ENCODE peak calls at places on chromosome 11, in five cellular contexts. W is uterus, M is prostate gland, C is body of pancreas, H is ovary. B is an unnamed sample.

GRCh38 chr11:76153609-76153949 is 52.7 kb downstream of the WNT11 start:
- DNase-seq in C (no peak), H (no peak), W (no peak), M (no peak), B (no peak)

GRCh38 chr11:134377876-134378275 is 34.2 kb downstream of the B3GAT1 start:
- DNase-seq in W (no peak), M (no peak), C (no peak), H (no peak), B (no peak)

GRCh38 chr11:76763573-76764348 is 19.4 kb upstream of the TSKU start:
- DNase-seq in W (peak), M (no peak), C (no peak), H (no peak), B (no peak)

GRCh38 chr11:64305691-64306562 is 603 bp downstream of the ESRRA start:
- DNase-seq in M (peak), W (peak), H (peak), C (peak), B (peak)

GRCh38 chr11:134118016-134118415 is 49.1 kb downstream of the JAM3 start:
- DNase-seq in W (no peak), M (no peak), C (no peak), H (no peak), B (no peak)

GRCh38 chr11:44338721-44339529 is 29.0 kb upstream of the ALX4 start:
- DNase-seq in M (no peak), H (no peak), C (no peak), W (no peak), B (no peak)

GRCh38 chr11:134562941-134563471 is 151.0 kb upstream of the B3GAT1 start:
- DNase-seq in H (no peak), W (no peak), C (no peak), M (no peak), B (no peak)

GRCh38 chr11:126328444-126328843 is 24.6 kb downstream of the DCPS start:
- DNase-seq in H (no peak), M (no peak), C (no peak), W (no peak), B (no peak)

GRCh38 chr11:120376547-120377182 is 40.5 kb downstream of the ARHGEF12 start:
- DNase-seq in H (no peak), M (no peak), C (no peak), W (no peak), B (no peak)

GRCh38 chr11:12496181-12497025 is 119.0 kb downstream of the PARVA start:
- DNase-seq in H (no peak), C (no peak), M (no peak), W (no peak), B (no peak)

GRCh38 chr11:61911701-61912529 is 5.5 kb downstream of the RAB3IL1 start:
- DNase-seq in C (no peak), M (no peak), W (peak), H (peak), B (peak)

GRCh38 chr11:110112457-110112856 is 19.3 kb downstream of the ZC3H12C start:
- DNase-seq in C (no peak), W (no peak), M (no peak), H (no peak), B (peak)

GRCh38 chr11:101127699-101128570 is 1.7 kb downstream of the PGR start:
- DNase-seq in C (peak), H (peak), W (peak), M (no peak), B (peak)

DNA sequence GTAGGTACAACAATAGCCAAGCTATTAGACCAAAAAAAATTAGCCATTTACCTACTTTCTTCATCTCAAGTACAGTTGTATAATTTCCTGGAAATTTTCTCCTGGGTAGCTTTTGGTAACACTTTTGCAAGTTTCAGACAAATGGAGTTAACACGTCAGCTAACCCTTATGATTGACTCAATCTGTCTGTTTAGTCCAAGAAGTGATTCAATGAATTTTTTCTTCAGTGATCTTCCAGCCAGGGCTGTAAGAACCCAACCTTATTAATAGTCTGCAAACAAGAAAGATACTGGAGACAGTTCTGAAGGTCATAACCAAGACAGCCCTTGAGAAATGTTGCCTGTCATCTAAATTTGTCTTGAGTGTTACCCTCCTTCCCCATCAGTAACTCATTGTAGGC is 30.1 kb upstream of the FIBIN start:
- DNase-seq in C (no peak), M (no peak), H (no peak), W (no peak), B (no peak)
- TF ChIP-seq POLR2A in C (no peak), M (no peak), H (no peak), W (no peak), B (no peak)

DNA sequence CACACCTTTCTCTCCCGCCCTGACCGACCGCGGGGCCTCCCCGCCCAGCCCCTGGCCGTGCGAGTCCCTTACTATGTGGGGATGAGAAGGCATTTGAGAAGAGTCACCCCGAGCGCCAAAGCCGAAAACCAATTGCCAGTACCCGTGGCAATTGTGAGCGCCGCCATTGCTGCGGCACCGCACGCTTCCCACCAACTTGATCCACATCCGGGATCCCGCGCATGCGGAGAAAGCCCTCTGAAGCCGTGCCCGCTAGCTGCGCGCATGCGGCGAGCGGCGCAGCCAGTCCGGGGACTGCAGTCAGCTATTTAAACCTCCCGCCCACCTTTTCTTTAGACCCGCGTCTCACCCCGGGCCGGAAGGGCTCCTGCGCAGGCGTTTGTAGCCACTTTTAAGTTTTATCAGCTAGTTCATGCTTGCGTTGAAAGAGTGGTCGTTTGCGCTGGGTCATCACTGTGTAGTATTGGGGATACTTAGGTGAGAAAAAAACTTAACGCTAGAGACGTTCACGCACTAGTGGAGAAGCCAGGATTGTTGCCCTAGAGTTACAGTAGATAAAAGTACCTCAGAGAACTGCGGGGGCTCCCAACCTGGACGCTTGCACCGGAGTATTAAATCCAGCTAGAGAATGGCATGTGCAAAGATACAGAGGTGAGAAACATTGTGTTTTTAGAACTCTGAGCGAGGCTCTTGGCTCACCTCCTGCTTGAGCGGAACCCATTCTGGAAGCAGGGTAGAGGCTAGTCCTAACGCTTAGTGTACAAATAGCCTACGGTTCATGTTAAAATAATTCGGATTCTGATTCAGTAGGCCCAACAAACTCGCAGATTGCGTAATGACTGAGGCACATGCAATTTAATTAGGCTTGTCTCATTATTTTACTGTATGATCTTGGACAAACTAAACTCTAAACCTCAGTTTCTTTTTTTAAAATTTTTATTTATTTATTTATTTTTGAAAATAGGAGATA is at the start of gene ALG8:
- DNase-seq in C (peak), M (peak), H (peak), W (peak), B (peak)
- H3K27ac ChIP-seq in C (peak), M (peak), H (no peak), W (peak), B (no peak)

DNA sequence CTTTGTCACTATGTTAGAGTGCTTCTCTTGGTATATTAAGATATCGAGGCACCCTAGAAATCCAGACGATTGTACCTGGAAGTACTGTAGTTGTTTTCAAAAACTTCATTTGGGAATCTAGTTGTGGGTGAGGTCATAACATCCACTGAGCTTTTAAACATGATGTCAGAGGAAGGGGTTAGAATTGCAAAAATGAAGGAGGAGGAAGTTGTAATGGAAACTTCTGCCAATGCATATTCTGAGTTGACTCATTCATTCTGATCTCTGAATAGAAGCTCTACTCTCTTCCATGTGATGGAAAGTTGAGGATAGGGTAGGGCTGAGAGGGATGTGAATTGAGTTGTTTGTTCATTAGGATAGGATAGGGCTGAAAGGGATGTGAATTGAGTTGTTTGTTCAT is 7.7 kb downstream of the CD44 start:
- DNase-seq in C (no peak), H (no peak), M (no peak), W (no peak), B (no peak)
- TF ChIP-seq POLR2A in C (no peak), H (no peak), M (no peak), W (no peak), B (no peak)

DNA sequence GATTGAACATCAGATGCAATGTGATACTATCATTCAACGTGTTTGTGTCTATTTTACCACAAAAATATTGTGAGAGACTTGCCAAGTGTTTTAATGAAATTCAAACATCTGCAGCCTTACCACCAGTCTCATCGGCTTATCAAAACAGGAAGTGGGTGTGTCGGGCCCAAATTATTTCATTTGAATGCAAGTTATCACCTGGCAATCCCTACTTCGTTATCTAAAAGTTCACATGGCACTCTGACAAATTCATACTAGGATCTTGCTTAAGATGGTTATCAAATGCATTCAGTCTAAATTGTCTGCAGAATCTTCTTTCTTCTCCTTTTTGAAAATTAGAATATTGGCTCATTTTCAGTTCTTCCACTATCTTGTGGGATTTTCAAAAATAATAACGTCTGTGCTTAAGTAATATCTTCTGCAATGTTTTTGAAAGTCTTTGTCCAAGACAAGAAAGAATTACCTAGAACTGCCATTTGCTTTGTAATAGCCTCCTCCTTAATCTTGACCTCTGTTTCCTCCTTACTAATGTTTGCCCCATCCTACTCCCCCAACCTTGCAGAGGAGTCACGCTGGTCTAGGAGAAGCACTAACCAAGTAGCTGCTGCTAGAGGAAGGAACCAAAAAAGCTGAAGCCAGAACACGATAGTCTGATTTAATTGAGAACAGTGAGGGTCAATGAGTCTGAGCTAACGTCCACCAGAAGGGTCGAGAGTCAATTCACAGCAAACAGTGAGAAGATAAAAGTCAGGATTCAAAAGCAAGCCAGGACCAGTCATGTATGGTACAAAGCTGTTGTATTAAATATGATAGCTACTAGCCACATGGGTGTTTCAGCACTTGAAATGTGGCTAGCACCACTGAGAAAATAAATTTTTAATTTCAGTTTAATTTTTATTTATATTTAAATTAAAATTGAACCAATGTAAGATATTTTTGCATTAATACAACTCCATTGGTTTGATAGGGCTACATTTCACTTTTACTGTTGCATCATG is 10.2 kb upstream of the BIRC3 start:
- DNase-seq in C (no peak), M (no peak), H (no peak), W (no peak), B (no peak)
- H3K27ac ChIP-seq in C (peak), M (peak), H (no peak), W (no peak), B (no peak)

GRCh38 chr11:121797496-121797895 is 318.5 kb downstream of the BLID start:
- DNase-seq in H (no peak), W (no peak), C (no peak), M (no peak), B (no peak)

GRCh38 chr11:121790435-121790834 is 325.6 kb downstream of the BLID start:
- DNase-seq in M (no peak), W (no peak), C (no peak), H (no peak), B (no peak)

GRCh38 chr11:121794671-121795070 is 321.3 kb downstream of the BLID start:
- DNase-seq in W (no peak), C (no peak), M (no peak), H (no peak), B (no peak)

GRCh38 chr11:121792185-121792584 is 323.8 kb downstream of the BLID start:
- DNase-seq in W (no peak), H (no peak), M (no peak), C (no peak), B (no peak)

DNA sequence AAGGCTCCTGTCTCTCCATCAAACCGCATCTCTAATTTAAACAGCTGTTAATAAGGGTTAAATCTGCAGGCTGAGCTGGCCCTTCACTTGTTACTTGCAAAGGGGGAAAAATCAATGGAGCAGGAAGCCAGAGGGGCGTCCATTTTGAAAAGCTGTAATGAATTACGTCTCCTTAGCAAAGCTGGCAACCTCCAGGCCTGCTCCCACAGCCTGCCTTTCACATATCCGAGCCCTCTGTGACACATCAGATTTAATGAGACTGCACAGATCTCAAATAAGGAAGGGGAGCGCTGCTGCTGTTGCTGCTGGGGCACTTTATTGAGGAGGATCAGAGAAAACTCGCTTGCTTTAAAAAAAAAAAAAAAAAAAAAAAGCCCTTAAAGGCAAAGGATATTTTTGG is 320.8 kb downstream of the BLID start:
- DNase-seq in C (no peak), M (no peak), W (no peak), H (no peak), B (no peak)
- TF ChIP-seq POLR2A in C (no peak), M (no peak), W (no peak), H (no peak), B (no peak)

DNA sequence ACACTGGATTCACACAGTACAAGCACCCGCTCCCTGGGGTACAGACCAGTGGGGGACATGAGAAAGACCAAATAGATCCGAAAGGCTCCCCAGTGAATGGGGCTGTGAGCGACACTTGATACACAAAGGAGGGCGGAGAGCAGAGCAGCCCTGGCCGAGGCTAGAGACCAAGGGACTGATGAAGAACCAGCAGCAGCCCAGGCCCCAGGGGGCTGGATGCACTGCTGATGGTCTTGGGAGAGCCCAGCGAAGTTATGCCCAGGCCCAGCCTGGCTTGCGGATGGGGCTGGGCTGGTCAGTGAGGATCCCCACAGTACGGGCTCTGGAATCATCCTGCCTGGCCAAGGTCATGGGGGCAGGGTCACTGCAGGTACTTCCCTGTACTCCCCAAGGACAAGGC is 23.2 kb downstream of the ARHGAP1 start:
- DNase-seq in M (no peak), H (no peak), C (no peak), W (no peak), B (no peak)
- H3K27ac ChIP-seq in M (no peak), H (no peak), C (peak), W (no peak), B (peak)

DNA sequence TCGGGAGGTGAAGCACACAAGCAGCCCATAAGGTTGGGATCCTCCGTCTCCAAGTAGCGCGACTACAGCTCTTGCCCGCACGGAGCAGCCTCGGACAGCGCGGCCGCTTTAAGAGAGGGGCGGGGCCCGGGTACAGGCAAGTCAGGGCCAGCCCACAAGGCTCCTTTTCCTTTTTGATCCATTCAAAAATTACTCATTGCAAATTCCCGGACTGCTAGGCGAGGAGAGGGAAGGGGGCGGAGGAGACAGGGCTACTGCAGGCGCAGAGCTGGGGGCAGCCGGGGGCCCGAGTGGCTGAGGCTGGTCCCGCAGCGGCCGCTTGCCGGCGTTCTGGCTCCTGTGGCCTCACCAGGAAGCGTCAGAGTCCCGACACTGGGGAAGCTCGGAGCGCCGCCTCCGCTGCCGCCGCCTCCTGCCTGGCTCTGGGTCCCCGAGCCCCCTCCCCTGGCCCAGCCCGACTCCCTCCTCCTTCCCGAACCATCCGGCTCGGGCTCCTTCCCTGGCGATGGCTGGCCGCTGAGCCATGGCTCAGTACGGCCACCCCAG is at the start of gene UBASH3B:
- DNase-seq in C (peak), W (peak), H (peak), M (peak), B (peak)
- TF ChIP-seq POLR2A in C (peak), W (peak), H (no peak), M (peak), B (peak)

B was measured in thyroid gland.